ENCODE peak calls at places on chromosomes 11 and 22, in nine cellular contexts. L, O, E, X, J, Z, R, Q and N are unnamed samples.

GRCh38 chr22:36760716-36761115 is 15.2 kb downstream of the IFT27 start:
- DNase-seq in X (no peak), J (no peak), E (no peak), L (no peak), R (no peak), O (no peak), Z (no peak), Q (no peak), N (no peak)

GRCh38 chr11:8234425-8234821 is 29.3 kb downstream of the LMO1 start:
- DNase-seq in X (peak; percentile 42), L (no peak), Q (no peak), R (no peak), O (peak; percentile 24), E (no peak), J (no peak), Z (no peak), N (no peak)

GRCh38 chr22:42080287-42080686 is 787 bp downstream of the SMDT1 start:
- DNase-seq in Q (peak; percentile 62), E (peak; percentile 63), R (peak; percentile 55), J (no peak), O (peak; percentile 26), X (peak; percentile 25), L (no peak), Z (no peak), N (no peak)

GRCh38 chr22:20783844-20784723 is 10.2 kb downstream of the SERPIND1 start:
- DNase-seq in X (peak; percentile 83), E (peak; percentile 59), Q (peak; percentile 64), Z (peak; percentile 37), J (peak; percentile 25), R (peak; percentile 64), L (peak; percentile 6), O (peak; percentile 55), N (no peak)

GRCh38 chr11:130798280-130798679 is 118.0 kb downstream of the SNX19 start:
- DNase-seq in X (no peak), J (no peak), Z (no peak), O (peak; percentile 96), Q (peak; percentile 95), R (no peak), L (no peak), E (no peak), N (no peak)

GRCh38 chr11:100888836-100889235 is 201.7 kb downstream of the ARHGAP42 start:
- DNase-seq in R (no peak), Z (no peak), L (no peak), O (no peak), E (no peak), Q (peak; percentile 61), X (no peak), J (no peak), N (no peak)

GRCh38 chr22:42856179-42856864 is 751 bp downstream of the ARFGAP3 start:
- DNase-seq in J (no peak), E (peak; percentile 45), X (peak; percentile 41), L (peak; percentile 58), Q (no peak), R (peak; percentile 62), Z (peak; percentile 10), O (no peak), N (peak; percentile 79)

GRCh38 chr11:121777056-121777455 is 324.3 kb upstream of the SORL1-AS1 start:
- DNase-seq in O (no peak), Z (no peak), X (no peak), E (no peak), Q (peak; percentile 52), J (no peak), R (no peak), L (no peak), N (no peak)

GRCh38 chr22:20569059-20570058 is 61.9 kb downstream of the MED15 start:
- DNase-seq in E (no peak), Z (no peak), O (peak; percentile 96), J (peak; percentile 94), Q (peak; percentile 96), L (peak; percentile 76), X (no peak), R (no peak), N (no peak)

GRCh38 chr22:35409783-35410662 is 10.1 kb downstream of the MCM5 start:
- DNase-seq in L (no peak), E (no peak), O (peak; percentile 31), R (no peak), X (no peak), J (no peak), Q (no peak), Z (peak; percentile 77), N (peak; percentile 96)

GRCh38 chr22:45009881-45010531 is at the start of gene PHF21B:
- DNase-seq in Q (peak; percentile 13), X (peak; percentile 86), Z (no peak), L (peak; percentile 0), E (peak; percentile 79), J (no peak), O (no peak), R (peak; percentile 20), N (no peak)

GRCh38 chr11:66857234-66857926 is 516 bp downstream of the LRFN4 start:
- DNase-seq in L (no peak), E (no peak), Q (no peak), R (no peak), Z (no peak), X (peak; percentile 36), O (no peak), J (no peak), N (no peak)

GRCh38 chr11:132064987-132065620 is 694.7 kb downstream of the NTM start:
- DNase-seq in J (peak; percentile 93), O (peak; percentile 98), Q (peak; percentile 88), L (no peak), Z (no peak), E (no peak), X (no peak), R (no peak), N (no peak)

GRCh38 chr11:84825140-84825539 is 802.0 kb downstream of the DLG2 start:
- DNase-seq in E (no peak), X (no peak), O (no peak), Q (no peak), J (no peak), R (no peak), L (no peak), Z (no peak), N (no peak)

GRCh38 chr11:31803813-31804438 is 7.2 kb downstream of the PAX6 start:
- DNase-seq in R (no peak), E (no peak), O (no peak), X (peak; percentile 57), Q (no peak), L (no peak), J (no peak), Z (peak; percentile 3), N (no peak)

GRCh38 chr11:67439321-67440228 is 2.1 kb upstream of the PTPRCAP start:
- DNase-seq in E (no peak), R (peak; percentile 61), L (peak; percentile 31), J (no peak), Z (peak; percentile 47), X (peak; percentile 62), Q (no peak), O (peak; percentile 40), N (no peak)

GRCh38 chr22:48713266-48714205 is 1114.1 kb downstream of the BRD1 start:
- DNase-seq in Q (no peak), R (no peak), Z (no peak), X (no peak), L (no peak), J (no peak), O (no peak), E (no peak), N (peak; percentile 34)

GRCh38 chr11:19919050-19919561 is 206.5 kb downstream of the NAV2 start:
- DNase-seq in E (no peak), R (no peak), Q (peak; percentile 96), J (peak; percentile 80), Z (no peak), L (no peak), X (no peak), O (peak; percentile 97), N (no peak)

GRCh38 chr22:23259916-23260644 is 79.8 kb downstream of the BCR start:
- DNase-seq in X (peak; percentile 63), J (no peak), Z (no peak), R (no peak), O (no peak), E (peak; percentile 76), L (no peak), Q (no peak), N (no peak)

GRCh38 chr22:50572965-50573364 is 5.3 kb downstream of the CPT1B start:
- DNase-seq in J (no peak), L (no peak), Q (no peak), E (no peak), O (no peak), X (no peak), R (no peak), Z (no peak), N (no peak)

GRCh38 chr11:23205156-23205871 is 345.0 kb upstream of the CCDC179 start:
- DNase-seq in Z (no peak), X (no peak), E (no peak), Q (peak; percentile 69), J (no peak), L (no peak), O (peak; percentile 8), R (no peak), N (no peak)

GRCh38 chr11:33445761-33446161 is 188.6 kb downstream of the HIPK3 start:
- DNase-seq in O (no peak), J (no peak), E (no peak), R (no peak), Q (no peak), L (no peak), Z (no peak), X (no peak), N (no peak)